ENCODE peak calls at places on chromosomes 6 and 20, in four cellular contexts. E, Q, I and T are unnamed samples.

GRCh38 chr6:118869894-118870665 is 23.9 kb upstream of the ASF1A start:
- ATAC-seq in Q (peak; percentile 83), I (no peak), E (no peak), T (no peak)

GRCh38 chr20:52082612-52083011 is 109.0 kb downstream of the ZFP64 start:
- ATAC-seq in I (no peak), Q (no peak), E (no peak), T (no peak)

GRCh38 chr6:106117579-106117978 is 31.4 kb downstream of the PRDM1 start:
- ATAC-seq in I (no peak), Q (peak; percentile 30), E (no peak), T (no peak)

GRCh38 chr20:21424846-21425245 is 27.5 kb upstream of the NKX2-4 start:
- ATAC-seq in E (no peak), I (no peak), Q (no peak), T (no peak)

GRCh38 chr6:39850897-39851296 is 58.7 kb downstream of the DAAM2 start:
- ATAC-seq in I (no peak), E (no peak), Q (no peak), T (no peak)

GRCh38 chr6:135105710-135106109 is 51.1 kb upstream of the HBS1L start:
- ATAC-seq in I (no peak), Q (no peak), E (no peak), T (no peak)

GRCh38 chr6:28885149-28885738 is 38.5 kb downstream of the TRIM27 start:
- ATAC-seq in Q (no peak), I (no peak), E (no peak), T (no peak)

GRCh38 chr6:154457881-154458284 is 52.6 kb downstream of the CNKSR3 start:
- ATAC-seq in I (no peak), Q (peak; percentile 70), E (no peak), T (no peak)

GRCh38 chr6:131060311-131060710 is 2.7 kb downstream of the EPB41L2 start:
- ATAC-seq in Q (no peak), E (no peak), I (no peak), T (no peak)

GRCh38 chr20:53657732-53658131 is 64.1 kb upstream of the ZNF217 start:
- ATAC-seq in E (no peak), Q (no peak), I (no peak), T (no peak)
- H3K4me1 ChIP-seq in E (peaks cover 42% of the 10 kb centered on the region), Q (no peaks in the 10 kb centered on the region), I (peaks cover 26% of the 10 kb centered on the region), T (peaks cover 4% of the 10 kb centered on the region)

GRCh38 chr6:56961151-56961550 is 6.2 kb downstream of the BEND6 start:
- ATAC-seq in E (no peak), Q (no peak), I (no peak), T (no peak)

GRCh38 chr6:56957856-56958255 is 2.9 kb downstream of the BEND6 start:
- ATAC-seq in I (no peak), E (no peak), Q (no peak), T (no peak)

GRCh38 chr6:56959938-56960337 is 5.0 kb downstream of the BEND6 start:
- ATAC-seq in E (no peak), I (no peak), Q (no peak), T (no peak)

GRCh38 chr6:56958481-56958880 is 3.6 kb downstream of the BEND6 start:
- ATAC-seq in Q (no peak), E (no peak), I (no peak), T (no peak)

GRCh38 chr6:56959094-56959493 is 4.2 kb downstream of the BEND6 start:
- ATAC-seq in Q (no peak), E (no peak), I (no peak), T (no peak)
- H3K4me3 ChIP-seq in Q (no peak overlapping the region), E (no peak overlapping the region), I (no peak overlapping the region), T (no peak overlapping the region)

DNA sequence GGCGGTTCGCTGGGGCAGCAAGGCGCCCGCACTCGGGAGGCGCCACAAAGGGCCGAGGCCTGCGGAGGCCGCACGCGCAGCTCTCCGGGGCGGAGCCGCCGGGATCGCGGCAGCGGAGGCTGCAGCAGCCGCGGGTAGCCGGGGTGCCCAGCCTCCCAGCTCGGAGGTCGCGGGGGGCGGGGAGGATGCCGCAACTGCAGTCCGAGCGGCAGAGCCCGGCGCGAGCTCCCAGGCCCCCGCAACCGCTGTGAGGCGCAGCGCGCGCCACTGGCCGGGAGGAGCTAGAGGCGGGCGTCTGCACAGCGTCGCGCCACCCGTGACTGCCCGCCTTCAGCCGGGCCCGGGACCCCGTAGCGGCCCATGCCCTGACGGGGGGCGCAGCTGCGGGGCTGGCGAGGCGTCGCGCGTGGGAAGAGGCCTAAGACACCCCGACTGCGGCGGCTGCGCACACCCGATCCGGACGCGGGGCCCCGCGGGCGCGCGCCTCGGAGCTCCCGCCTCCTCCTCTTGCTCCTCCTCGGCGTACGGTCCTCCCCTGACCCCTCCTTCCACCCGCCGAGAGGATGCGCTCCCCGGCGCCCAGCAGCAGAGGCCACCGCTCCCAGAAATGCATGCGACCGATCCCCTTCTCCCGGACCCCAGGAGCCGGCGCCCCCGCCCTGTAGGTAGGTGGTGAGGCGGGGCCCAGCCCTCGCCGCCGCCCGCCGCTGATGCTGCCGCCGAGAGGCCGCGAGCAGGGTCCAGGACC is at the start of gene NCOA7:
- ATAC-seq in Q (peak; percentile 89), I (peak; percentile 94), E (peak; percentile 95), T (peak; percentile 89)
- H3K4me1 ChIP-seq in Q (no peaks in the 10 kb centered on the region), I (peaks cover 8% of the 10 kb centered on the region), E (peaks cover 47% of the 10 kb centered on the region), T (peaks cover 4% of the 10 kb centered on the region)

DNA sequence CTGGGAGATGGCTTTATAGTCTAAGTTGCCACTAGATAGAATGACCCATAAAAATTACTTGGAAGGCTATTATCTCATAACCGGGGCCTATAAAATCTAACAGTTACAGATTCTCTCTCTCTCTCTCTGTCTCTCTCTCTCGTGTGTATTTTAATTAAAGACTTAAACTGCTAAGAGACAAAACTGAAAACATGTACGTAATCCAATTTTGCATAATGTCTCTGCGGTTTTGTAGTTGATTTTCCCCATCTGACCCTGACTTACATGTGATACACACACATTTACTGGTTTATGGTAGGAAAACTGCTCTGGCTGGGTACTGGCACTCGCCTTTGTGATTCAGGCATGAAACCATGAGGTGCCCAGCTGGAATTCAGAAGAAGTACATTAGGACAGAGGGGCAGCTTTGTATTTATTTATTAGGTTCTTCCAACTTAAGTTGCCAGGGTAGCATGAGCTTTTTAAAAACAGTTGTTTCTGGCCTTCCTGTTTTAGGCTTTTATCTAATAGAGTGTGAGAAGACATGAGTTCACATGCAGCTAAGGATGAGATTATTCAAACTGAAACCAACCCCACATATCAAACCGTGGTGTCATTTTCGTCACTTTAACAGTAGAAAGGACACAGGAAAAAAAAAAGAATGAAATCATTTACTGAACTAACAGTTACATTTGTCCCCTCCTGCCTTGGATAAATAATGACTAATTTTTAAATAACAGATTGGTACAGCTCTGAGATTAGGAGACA is 182.5 kb downstream of the GMPR start:
- ATAC-seq in Q (peak; percentile 38), E (peak; percentile 28), I (peak; percentile 89), T (no peak)
- H3K4me3 ChIP-seq in Q (no peak overlapping the region), E (no peak overlapping the region), I (no peak overlapping the region), T (no peak overlapping the region)

GRCh38 chr6:8085053-8085511 is 17.3 kb downstream of the EEF1E1 start:
- ATAC-seq in I (peak; percentile 85), Q (peak; percentile 98), E (peak; percentile 89), T (peak; percentile 73)
- H3K4me1 ChIP-seq in I (peaks cover 20% of the 10 kb centered on the region), Q (no peaks in the 10 kb centered on the region), E (peaks cover 29% of the 10 kb centered on the region), T (no peaks in the 10 kb centered on the region)

DNA sequence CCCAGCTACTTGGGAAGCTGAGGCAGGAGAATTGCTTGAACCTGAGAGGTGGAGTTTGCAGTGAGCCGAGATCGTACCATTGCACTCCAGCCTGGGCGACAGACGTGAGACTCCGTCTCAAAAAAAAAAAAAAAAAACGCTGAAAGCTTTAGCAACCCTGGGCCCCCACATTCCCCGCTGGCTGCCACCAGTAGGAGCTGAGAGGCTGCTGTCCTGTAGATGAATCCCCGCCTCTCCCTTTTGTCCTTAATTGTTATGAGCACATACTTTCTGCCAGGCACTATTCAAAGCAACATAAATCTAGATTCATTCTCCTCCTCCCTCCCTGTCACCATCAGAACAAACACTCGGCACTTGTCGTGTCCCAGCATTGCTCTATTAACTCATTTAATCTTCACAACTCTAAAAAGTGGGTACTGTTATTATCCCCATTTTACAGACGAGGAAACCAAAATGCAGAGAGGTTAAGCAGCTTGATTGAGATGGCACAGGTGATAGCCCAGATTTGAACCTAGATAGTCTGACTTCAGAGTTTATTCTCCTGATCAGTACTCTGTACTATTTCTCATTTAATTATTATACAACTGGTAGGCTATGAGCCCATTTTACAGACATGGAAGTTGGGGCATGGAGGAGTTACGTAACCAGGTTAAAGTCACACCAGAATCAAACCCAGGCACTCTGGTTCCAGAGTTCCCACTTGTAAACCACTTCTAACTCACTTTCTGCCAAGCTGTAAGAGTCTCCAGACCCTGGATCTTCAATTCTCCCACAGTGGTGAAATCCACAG is 97.4 kb downstream of the EYA2 start:
- ATAC-seq in I (no peak), Q (no peak), E (no peak), T (no peak)
- H3K4me3 ChIP-seq in I (no peak overlapping the region), Q (no peak overlapping the region), E (no peak overlapping the region), T (no peak overlapping the region)

GRCh38 chr6:711925-712324 is 19.0 kb upstream of the EXOC2 start:
- ATAC-seq in Q (no peak), I (no peak), E (no peak), T (no peak)
- H3K4me1 ChIP-seq in Q (no peaks in the 10 kb centered on the region), I (peaks cover 7% of the 10 kb centered on the region), E (peaks cover 13% of the 10 kb centered on the region), T (no peaks in the 10 kb centered on the region)

DNA sequence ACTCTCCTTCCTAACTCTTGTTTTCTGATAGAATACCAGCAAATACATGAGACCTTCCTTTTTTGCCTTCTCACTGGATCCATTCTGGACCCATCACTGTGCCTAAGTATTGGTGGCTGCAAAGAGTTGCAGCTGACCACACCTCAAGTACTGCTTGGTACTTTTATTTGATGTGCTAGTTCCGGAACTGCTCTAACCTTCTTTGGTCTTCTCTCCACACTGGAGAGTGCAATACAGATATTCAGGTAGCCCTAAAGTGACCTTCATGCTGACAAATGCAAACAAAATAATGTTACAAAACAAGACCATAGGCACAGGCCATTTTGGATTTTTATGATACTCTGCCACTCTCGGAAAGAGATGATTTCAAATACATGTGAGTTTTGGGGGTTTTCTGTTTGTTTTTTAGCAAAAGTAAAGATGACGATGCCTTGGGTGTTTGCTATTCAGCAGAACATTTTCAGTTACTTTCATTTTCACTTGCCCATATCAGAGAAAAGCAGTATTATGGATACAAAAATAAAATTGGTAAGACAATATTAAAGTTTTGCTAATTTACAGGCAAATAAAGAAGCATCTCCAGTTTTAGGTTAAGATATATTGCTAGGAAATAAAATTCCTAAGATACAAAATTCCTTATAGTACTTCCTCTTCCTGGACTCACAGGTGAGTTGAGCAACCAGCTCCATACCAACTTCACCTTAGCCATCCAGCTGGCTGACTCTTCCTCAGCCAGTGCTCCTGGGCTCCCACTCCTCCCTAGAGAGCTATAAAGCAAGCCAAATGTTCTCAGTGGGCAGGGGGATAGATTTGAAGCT is 42.0 kb downstream of the PTPRK start:
- ATAC-seq in I (no peak), Q (peak; percentile 76), E (peak; percentile 76), T (no peak)
- H3K4me3 ChIP-seq in I (no peak overlapping the region), Q (peak overlapping the region; percentile 8), E (peak overlapping the region; percentile 36), T (peak overlapping the region; percentile 14)

DNA sequence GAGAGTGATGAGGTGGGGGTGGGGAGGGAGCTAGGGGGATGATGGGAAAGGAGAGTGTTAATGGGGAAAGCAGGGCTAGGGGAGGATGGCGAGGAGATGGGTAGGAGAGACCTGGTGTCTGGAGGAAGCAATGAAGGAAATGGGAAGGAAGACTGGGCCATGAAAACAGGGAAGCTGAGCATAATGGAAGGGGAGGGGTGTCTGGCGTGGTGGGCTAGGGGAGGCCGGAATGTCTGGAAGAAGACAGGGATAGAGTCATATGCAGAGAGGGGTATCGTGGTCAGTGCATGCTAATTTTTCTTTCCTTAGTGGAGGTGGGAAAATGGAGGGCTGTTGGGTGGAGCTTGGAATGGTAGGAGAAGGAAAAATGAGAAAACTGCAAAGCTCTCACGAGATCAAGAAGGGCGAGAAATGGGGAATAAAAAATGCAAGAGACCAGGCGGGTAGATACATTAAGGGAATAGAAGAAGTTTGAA is 423 bp downstream of the KLHDC3 start:
- ATAC-seq in Q (no peak), E (no peak), I (peak; percentile 5), T (no peak)
- H3K4me1 ChIP-seq in Q (no peaks in the 10 kb centered on the region), E (peaks cover 35% of the 10 kb centered on the region), I (peaks cover 8% of the 10 kb centered on the region), T (no peaks in the 10 kb centered on the region)